ENCODE peak calls at places on chromosomes 6 and 20, in seven cellular contexts. L is mammary epithelial cell, J is PC-9, C is psoas muscle, A is endothelial cell of umbilical vein, K is A549, D is esophagus squamous epithelium. M is an unnamed sample.

GRCh38 chr6:107585815-107586435 is 96.0 kb downstream of the SOBP start:
- DNase-seq in D (no peak), K (no peak), A (no peak), J (no peak), L (no peak), C (no peak), M (no peak)

GRCh38 chr20:53718622-53719021 is 125.0 kb upstream of the ZNF217 start:
- DNase-seq in K (no peak), L (no peak), D (no peak), J (no peak), A (no peak), C (no peak), M (no peak)

GRCh38 chr20:38747495-38748096 is 664 bp upstream of the ACTR5 start:
- DNase-seq in L (no peak), J (no peak), A (no peak), C (no peak), K (no peak), D (no peak), M (no peak)

GRCh38 chr6:101458341-101458740 is 64.8 kb downstream of the GRIK2 start:
- DNase-seq in D (no peak), K (no peak), A (no peak), C (no peak), J (no peak), L (no peak), M (no peak)

GRCh38 chr6:56004421-56004820 is 129.0 kb upstream of the BMP5 start:
- DNase-seq in D (no peak), A (no peak), J (no peak), C (no peak), L (peak), K (no peak), M (no peak)

GRCh38 chr6:1630771-1631217 is 21.1 kb downstream of the FOXC1 start:
- DNase-seq in K (no peak), D (no peak), J (peak), L (no peak), C (no peak), A (peak), M (no peak)

GRCh38 chr20:38874460-38875169 is 51.6 kb upstream of the FAM83D start:
- DNase-seq in K (no peak), J (peak), A (no peak), C (no peak), D (no peak), L (no peak), M (no peak)

GRCh38 chr20:20148774-20149173 is 96.4 kb downstream of the CFAP61 start:
- DNase-seq in C (no peak), J (no peak), A (no peak), K (no peak), D (no peak), L (no peak), M (no peak)

GRCh38 chr20:32506721-32507120 is 78.4 kb downstream of the NOL4L start:
- DNase-seq in A (no peak), C (no peak), K (no peak), D (no peak), L (no peak), J (no peak), M (no peak)

GRCh38 chr6:164107297-164107995 is 692.9 kb downstream of the QKI start:
- DNase-seq in L (no peak), J (no peak), K (no peak), C (no peak), D (no peak), A (no peak), M (no peak)

GRCh38 chr6:30196376-30196775 is 16.8 kb downstream of the TRIM26 start:
- DNase-seq in C (no peak), A (no peak), L (no peak), D (no peak), K (no peak), J (no peak), M (no peak)

GRCh38 chr6:169236988-169237387 is 16.7 kb downstream of the THBS2 start:
- DNase-seq in A (no peak), J (no peak), C (no peak), D (no peak), K (no peak), L (no peak), M (no peak)

GRCh38 chr6:163984446-163984936 is 570.0 kb downstream of the QKI start:
- DNase-seq in A (no peak), L (no peak), J (no peak), C (no peak), D (no peak), K (no peak), M (no peak)

GRCh38 chr6:109010703-109011102 is 83.9 kb downstream of the SESN1 start:
- DNase-seq in J (peak), D (no peak), K (no peak), L (no peak), C (no peak), A (no peak), M (no peak)

GRCh38 chr6:14228571-14228970 is 111.0 kb downstream of the CD83 start:
- DNase-seq in K (no peak), A (no peak), L (no peak), D (no peak), C (no peak), J (no peak), M (no peak)

GRCh38 chr20:50532231-50532630 is 22.0 kb downstream of the PTPN1 start:
- DNase-seq in K (no peak), C (no peak), D (no peak), L (no peak), A (no peak), J (no peak), M (no peak)

GRCh38 chr6:98572579-98572978 is 261.8 kb upstream of the POU3F2 start:
- DNase-seq in K (no peak), J (no peak), C (no peak), L (no peak), D (no peak), A (no peak), M (no peak)

GRCh38 chr6:46078294-46078693 is 51.5 kb upstream of the ENPP4 start:
- DNase-seq in A (no peak), K (no peak), J (no peak), D (no peak), L (no peak), C (no peak), M (no peak)

GRCh38 chr20:15144911-15145310 is 807.5 kb upstream of the FLRT3 start:
- DNase-seq in A (no peak), K (no peak), J (no peak), L (no peak), D (no peak), C (no peak), M (no peak)

GRCh38 chr6:155970878-155971702 is 515.5 kb upstream of the NOX3 start:
- DNase-seq in J (no peak), D (no peak), L (no peak), C (no peak), K (no peak), A (no peak), M (no peak)

GRCh38 chr6:8172510-8172909 is 70.2 kb upstream of the EEF1E1 start:
- DNase-seq in J (no peak), C (no peak), A (no peak), K (no peak), D (no peak), L (no peak), M (no peak)

GRCh38 chr6:53547166-53547814 is 2.4 kb upstream of the GCLC start:
- DNase-seq in L (no peak), D (no peak), J (no peak), C (peak), K (no peak), A (no peak), M (no peak)

DNA sequence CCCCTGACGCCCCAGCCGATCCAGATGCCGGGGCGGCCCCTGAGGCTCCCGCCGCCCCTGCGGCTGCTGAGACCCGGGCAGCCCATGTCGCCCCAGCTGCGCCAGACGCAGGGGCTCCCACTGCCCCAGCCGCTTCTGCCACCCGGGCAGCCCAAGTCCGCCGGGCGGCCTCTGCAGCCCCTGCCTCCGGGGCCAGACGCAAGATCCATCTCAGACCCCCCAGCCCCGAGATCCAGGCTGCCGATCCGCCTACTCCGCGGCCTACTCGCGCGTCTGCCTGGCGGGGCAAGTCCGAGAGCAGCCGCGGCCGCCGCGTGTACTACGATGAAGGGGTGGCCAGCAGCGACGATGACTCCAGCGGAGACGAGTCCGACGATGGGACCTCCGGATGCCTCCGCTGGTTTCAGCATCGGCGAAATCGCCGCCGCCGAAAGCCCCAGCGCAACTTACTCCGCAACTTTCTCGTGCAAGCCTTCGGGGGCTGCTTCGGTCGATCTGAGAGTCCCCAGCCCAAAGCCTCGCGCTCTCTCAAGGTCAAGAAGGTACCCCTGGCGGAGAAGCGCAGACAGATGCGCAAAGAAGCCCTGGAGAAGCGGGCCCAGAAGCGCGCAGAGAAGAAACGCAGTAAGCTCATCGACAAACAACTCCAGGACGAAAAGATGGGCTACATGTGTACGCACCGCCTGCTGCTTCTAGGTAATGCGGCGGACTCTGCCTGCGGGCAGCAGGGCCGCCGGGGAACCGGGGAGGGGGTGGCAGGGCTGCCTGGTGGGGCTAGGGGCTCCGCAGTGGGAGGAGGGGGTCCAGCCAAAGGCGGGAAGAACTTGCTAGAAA is 2.3 kb downstream of the GNAS start:
- DNase-seq in A (no peak), K (no peak), J (no peak), C (no peak), L (no peak), D (no peak), M (no peak)
- H3K4me3 ChIP-seq in A (no peak), K (no peak), J (no peak), C (peak), L (no peak), D (peak), M (peak)

DNA sequence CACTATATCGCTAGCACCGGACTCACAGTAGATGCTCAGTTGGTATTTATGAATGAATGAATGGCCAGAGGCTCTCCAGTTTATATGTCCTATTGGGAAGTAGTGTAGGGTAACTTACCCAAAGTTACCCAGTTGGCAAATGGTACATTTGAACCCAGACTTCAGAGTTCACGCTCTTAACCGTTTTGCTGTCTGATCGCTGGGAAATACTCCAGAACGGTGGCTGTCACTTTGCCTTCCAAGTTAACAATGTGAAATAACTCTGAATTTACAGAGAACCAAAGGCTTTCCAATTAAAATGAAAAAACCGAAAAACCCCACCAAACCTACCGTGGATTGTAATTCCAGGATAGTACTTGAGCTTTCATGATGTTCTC is 1.6 kb downstream of the VAPB start:
- DNase-seq in J (no peak), K (no peak), D (no peak), A (no peak), L (no peak), C (no peak), M (no peak)
- H3K4me3 ChIP-seq in J (peak), K (peak), D (no peak), A (no peak), L (peak), C (peak), M (no peak)

GRCh38 chr6:21597706-21598273 is 4.2 kb downstream of the SOX4 start:
- DNase-seq in D (no peak), L (peak), K (no peak), C (no peak), J (no peak), A (no peak), M (no peak)

GRCh38 chr6:21599074-21599639 is 5.6 kb downstream of the SOX4 start:
- DNase-seq in D (no peak), J (no peak), K (no peak), C (no peak), A (no peak), L (no peak), M (no peak)

GRCh38 chr6:21597243-21597682 is 3.7 kb downstream of the SOX4 start:
- DNase-seq in K (no peak), D (no peak), A (no peak), J (no peak), L (peak), C (no peak), M (no peak)

GRCh38 chr6:21596379-21597242 is 3.1 kb downstream of the SOX4 start:
- DNase-seq in K (peak), J (peak), A (peak), C (peak), L (peak), D (no peak), M (no peak)

DNA sequence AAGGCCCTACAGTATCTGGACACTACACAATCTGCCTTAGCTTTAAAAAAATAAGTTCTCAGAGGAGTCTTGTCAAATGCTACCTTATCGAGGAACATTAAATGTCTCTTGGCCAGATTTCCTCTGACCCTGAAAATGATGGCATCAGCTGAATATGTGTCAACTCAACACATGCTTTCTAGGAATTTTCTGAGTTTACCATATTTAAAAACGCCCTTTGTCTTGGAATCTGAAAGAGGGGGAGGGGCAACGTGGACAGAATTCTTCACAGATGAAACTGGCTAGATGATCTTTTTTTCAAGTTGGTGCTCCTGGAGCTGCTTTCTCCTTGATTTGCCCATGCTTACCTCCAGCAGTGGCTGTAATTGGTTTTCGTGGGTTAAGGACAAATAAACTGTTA is 5.1 kb downstream of the SOX4 start:
- DNase-seq in A (peak), L (peak), J (no peak), C (no peak), D (no peak), K (no peak), M (no peak)
- H3K4me3 ChIP-seq in A (peak), L (peak), J (peak), C (peak), D (no peak), K (peak), M (no peak)

GRCh38 chr6:158909938-158910337 is 90.1 kb downstream of the RSPH3 start:
- DNase-seq in C (no peak), L (no peak), J (no peak), A (no peak), D (no peak), K (no peak), M (no peak)

GRCh38 chr6:158908596-158908995 is 89.4 kb upstream of the EZR start:
- DNase-seq in C (no peak), A (no peak), K (no peak), L (no peak), D (no peak), J (no peak), M (no peak)

GRCh38 chr6:158912591-158912990 is 87.4 kb downstream of the RSPH3 start:
- DNase-seq in A (no peak), K (no peak), D (no peak), C (no peak), L (no peak), J (no peak), M (no peak)

GRCh38 chr6:158910484-158911075 is 89.4 kb downstream of the RSPH3 start:
- DNase-seq in D (no peak), K (no peak), L (peak), J (peak), A (no peak), C (no peak), M (peak)

GRCh38 chr6:158911746-158912158 is 88.2 kb downstream of the RSPH3 start:
- DNase-seq in C (no peak), L (peak), J (peak), A (no peak), K (no peak), D (no peak), M (no peak)
- H3K4me3 ChIP-seq in C (no peak), L (no peak), J (no peak), A (no peak), K (no peak), D (no peak), M (no peak)

GRCh38 chr20:11445891-11446290 is 471.8 kb upstream of the BTBD3 start:
- DNase-seq in L (no peak), K (no peak), J (no peak), D (no peak), A (no peak), C (no peak), M (no peak)
- H3K4me3 ChIP-seq in L (no peak), K (no peak), J (no peak), D (no peak), A (no peak), C (no peak), M (no peak)

GRCh38 chr6:152698692-152699091 is 995 bp downstream of the MYCT1 start:
- DNase-seq in J (no peak), D (no peak), C (no peak), K (no peak), L (no peak), A (peak), M (no peak)
- H3K4me3 ChIP-seq in J (no peak), D (peak), C (peak), K (no peak), L (no peak), A (peak), M (no peak)

DNA sequence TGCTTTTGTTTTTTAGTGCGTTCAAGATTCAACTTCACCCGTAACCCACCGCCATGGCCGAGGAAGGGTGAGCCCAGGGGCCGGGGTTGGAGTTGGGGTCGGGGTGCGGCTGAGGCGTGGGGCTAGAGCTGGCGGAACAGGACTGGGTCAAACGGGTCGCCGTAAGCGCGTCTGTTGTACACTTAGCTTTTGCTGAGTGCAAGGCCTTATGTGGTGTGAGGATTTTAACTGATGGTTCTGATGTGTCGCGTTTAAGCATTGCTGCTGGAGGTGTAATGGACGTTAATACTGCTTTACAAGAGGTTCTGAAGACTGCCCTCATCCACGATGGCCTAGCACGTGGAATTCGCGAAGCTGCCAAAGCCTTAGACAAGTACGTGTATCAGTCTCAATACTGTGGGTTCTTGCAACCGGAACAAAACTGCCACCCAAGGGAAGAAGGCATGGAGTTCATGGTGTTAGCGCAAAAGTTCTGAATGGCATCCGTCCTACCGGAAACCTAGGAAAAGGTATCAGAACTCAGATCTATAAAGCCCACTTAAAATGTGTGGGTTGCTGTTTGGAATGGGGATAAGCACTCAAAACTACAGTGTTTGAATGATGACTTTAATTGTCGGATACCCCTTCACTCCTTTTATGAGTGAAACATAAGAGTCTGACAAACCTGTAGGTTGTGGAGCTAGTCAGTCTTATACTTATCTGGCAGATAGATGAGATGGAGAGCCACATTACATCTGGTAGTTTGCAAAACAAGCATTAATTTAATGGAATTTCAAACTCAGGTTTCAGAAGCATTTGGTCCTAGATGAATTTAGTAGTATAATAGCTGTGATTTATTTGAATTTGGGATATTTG is 574 bp downstream of the RPS12 start:
- DNase-seq in J (no peak), L (no peak), A (peak), K (no peak), C (no peak), D (peak), M (no peak)
- H3K4me3 ChIP-seq in J (peak), L (peak), A (peak), K (peak), C (peak), D (peak), M (peak)

DNA sequence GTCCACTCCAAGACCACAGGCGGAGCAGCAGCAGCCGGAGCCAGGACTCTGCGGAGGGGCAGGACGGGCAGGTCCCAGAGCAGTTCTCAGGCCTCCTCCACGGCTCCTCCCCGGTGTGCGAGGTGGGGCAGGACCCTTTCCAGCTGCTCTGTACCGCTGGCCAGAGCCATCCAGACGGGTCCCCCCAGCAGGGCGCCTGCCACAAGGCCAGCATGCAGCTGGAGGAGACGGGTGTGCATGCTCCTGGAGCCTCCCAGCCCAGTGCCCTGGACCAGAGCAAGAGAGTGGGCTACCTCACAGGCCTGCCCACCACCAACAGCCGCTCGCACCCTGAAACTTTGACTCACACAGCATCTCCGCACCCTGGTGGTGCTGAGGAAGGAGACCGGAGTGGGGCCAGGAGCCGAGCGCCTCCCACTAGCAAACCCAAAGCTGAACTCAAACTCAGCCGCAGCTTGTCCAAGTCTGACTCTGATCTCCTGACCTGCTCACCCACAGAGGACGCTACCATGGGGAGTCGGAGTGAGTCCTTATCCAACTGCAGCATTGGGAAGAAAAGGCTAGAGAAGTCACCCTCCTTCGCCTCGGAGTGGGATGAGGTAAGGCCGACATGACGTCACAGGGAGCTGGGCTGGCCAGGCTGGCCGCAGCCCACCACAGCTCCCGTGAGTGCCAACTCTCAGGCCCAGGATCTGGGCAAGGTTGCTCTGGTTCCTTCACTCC is 123.5 kb downstream of the TCP11 start:
- DNase-seq in A (peak), C (peak), D (no peak), L (no peak), J (no peak), K (no peak), M (no peak)
- H3K4me3 ChIP-seq in A (no peak), C (peak), D (peak), L (no peak), J (no peak), K (no peak), M (no peak)